ENCODE peak calls at places on chromosomes 2 and 18, in ten cellular contexts. One of them, this sample, is unnamed.

GRCh38 chr2:195500878-195501277 is 156.1 kb upstream of the SLC39A10 start:
- DNase-seq in dermis blood vessel endothelial cell: no peak
- DNase-seq in endothelial cell: no peak
- DNase-seq in Kasumi-1: no peak
- DNase-seq in chondrocyte: no peak
- DNase-seq in A549: no peak
- DNase-seq in H4: no peak
- DNase-seq in NCI-H1694 treated with DMSO at 0.1 percent for 48 hours: peak; percentile 10
- DNase-seq in activated CD4-positive, alpha-beta T cell treated with anti-CD3 and anti-CD28 coated beads, Interleukin-2, amount 10 ng/mL, durations not matched to agents 7 days and 5 days: no peak
- DNase-seq in GM12864: no peak
- DNase-seq in this sample: no peak

GRCh38 chr18:48441405-48441881 is 32.3 kb upstream of the ZBTB7C start:
- DNase-seq in H4: no peak
- DNase-seq in dermis blood vessel endothelial cell: peak; percentile 48
- DNase-seq in chondrocyte: no peak
- DNase-seq in Kasumi-1: no peak
- DNase-seq in GM12864: no peak
- DNase-seq in A549: no peak
- DNase-seq in endothelial cell: no peak
- DNase-seq in activated CD4-positive, alpha-beta T cell treated with anti-CD3 and anti-CD28 coated beads, Interleukin-2, amount 10 ng/mL, durations not matched to agents 7 days and 5 days: no peak
- DNase-seq in NCI-H1694 treated with DMSO at 0.1 percent for 48 hours: peak; percentile 3
- DNase-seq in this sample: peak; percentile 22

GRCh38 chr2:36672199-36672598 is 24.3 kb upstream of the VIT start:
- DNase-seq in activated CD4-positive, alpha-beta T cell treated with anti-CD3 and anti-CD28 coated beads, Interleukin-2, amount 10 ng/mL, durations not matched to agents 7 days and 5 days: no peak
- DNase-seq in NCI-H1694 treated with DMSO at 0.1 percent for 48 hours: no peak
- DNase-seq in GM12864: no peak
- DNase-seq in A549: peak; percentile 69
- DNase-seq in dermis blood vessel endothelial cell: peak; percentile 83
- DNase-seq in chondrocyte: no peak
- DNase-seq in H4: peak; percentile 4
- DNase-seq in endothelial cell: no peak
- DNase-seq in Kasumi-1: peak; percentile 44
- DNase-seq in this sample: no peak

GRCh38 chr18:44599409-44599808 is 81.3 kb upstream of the SETBP1 start:
- DNase-seq in chondrocyte: no peak
- DNase-seq in dermis blood vessel endothelial cell: no peak
- DNase-seq in H4: no peak
- DNase-seq in endothelial cell: no peak
- DNase-seq in activated CD4-positive, alpha-beta T cell treated with anti-CD3 and anti-CD28 coated beads, Interleukin-2, amount 10 ng/mL, durations not matched to agents 7 days and 5 days: no peak
- DNase-seq in GM12864: no peak
- DNase-seq in NCI-H1694 treated with DMSO at 0.1 percent for 48 hours: no peak
- DNase-seq in A549: no peak
- DNase-seq in Kasumi-1: no peak
- DNase-seq in this sample: no peak

GRCh38 chr2:119106301-119106897 is 52.2 kb downstream of the C1QL2 start:
- DNase-seq in endothelial cell: peak; percentile 77
- DNase-seq in activated CD4-positive, alpha-beta T cell treated with anti-CD3 and anti-CD28 coated beads, Interleukin-2, amount 10 ng/mL, durations not matched to agents 7 days and 5 days: peak; percentile 56
- DNase-seq in chondrocyte: no peak
- DNase-seq in H4: no peak
- DNase-seq in GM12864: no peak
- DNase-seq in NCI-H1694 treated with DMSO at 0.1 percent for 48 hours: no peak
- DNase-seq in A549: peak; percentile 19
- DNase-seq in dermis blood vessel endothelial cell: peak; percentile 54
- DNase-seq in Kasumi-1: peak; percentile 31
- DNase-seq in this sample: no peak

GRCh38 chr2:58432491-58433166 is 191.5 kb upstream of the FANCL start:
- DNase-seq in endothelial cell: no peak
- DNase-seq in Kasumi-1: no peak
- DNase-seq in H4: peak; percentile 14
- DNase-seq in dermis blood vessel endothelial cell: no peak
- DNase-seq in chondrocyte: no peak
- DNase-seq in A549: no peak
- DNase-seq in NCI-H1694 treated with DMSO at 0.1 percent for 48 hours: no peak
- DNase-seq in GM12864: no peak
- DNase-seq in activated CD4-positive, alpha-beta T cell treated with anti-CD3 and anti-CD28 coated beads, Interleukin-2, amount 10 ng/mL, durations not matched to agents 7 days and 5 days: no peak
- DNase-seq in this sample: no peak

GRCh38 chr2:241483305-241483704 is 25.1 kb downstream of the STK25 start:
- DNase-seq in endothelial cell: no peak
- DNase-seq in GM12864: no peak
- DNase-seq in A549: no peak
- DNase-seq in chondrocyte: no peak
- DNase-seq in dermis blood vessel endothelial cell: no peak
- DNase-seq in Kasumi-1: no peak
- DNase-seq in NCI-H1694 treated with DMSO at 0.1 percent for 48 hours: no peak
- DNase-seq in activated CD4-positive, alpha-beta T cell treated with anti-CD3 and anti-CD28 coated beads, Interleukin-2, amount 10 ng/mL, durations not matched to agents 7 days and 5 days: no peak
- DNase-seq in H4: no peak
- DNase-seq in this sample: no peak

GRCh38 chr2:45283764-45284620 is 274.7 kb upstream of the SIX2 start:
- DNase-seq in GM12864: no peak
- DNase-seq in activated CD4-positive, alpha-beta T cell treated with anti-CD3 and anti-CD28 coated beads, Interleukin-2, amount 10 ng/mL, durations not matched to agents 7 days and 5 days: no peak
- DNase-seq in dermis blood vessel endothelial cell: peak; percentile 41
- DNase-seq in H4: peak; percentile 80
- DNase-seq in A549: peak; percentile 54
- DNase-seq in endothelial cell: no peak
- DNase-seq in NCI-H1694 treated with DMSO at 0.1 percent for 48 hours: no peak
- DNase-seq in Kasumi-1: no peak
- DNase-seq in chondrocyte: no peak
- DNase-seq in this sample: no peak

GRCh38 chr18:74951165-74951760 is 257.7 kb downstream of the PTGR3 start:
- DNase-seq in endothelial cell: no peak
- DNase-seq in dermis blood vessel endothelial cell: peak; percentile 87
- DNase-seq in chondrocyte: no peak
- DNase-seq in Kasumi-1: no peak
- DNase-seq in activated CD4-positive, alpha-beta T cell treated with anti-CD3 and anti-CD28 coated beads, Interleukin-2, amount 10 ng/mL, durations not matched to agents 7 days and 5 days: no peak
- DNase-seq in A549: peak; percentile 69
- DNase-seq in GM12864: no peak
- DNase-seq in NCI-H1694 treated with DMSO at 0.1 percent for 48 hours: no peak
- DNase-seq in H4: peak; percentile 91
- DNase-seq in this sample: no peak

GRCh38 chr18:37484893-37485834 is 80.4 kb downstream of the CELF4 start:
- DNase-seq in dermis blood vessel endothelial cell: peak; percentile 40
- DNase-seq in A549: peak; percentile 47
- DNase-seq in chondrocyte: no peak
- DNase-seq in GM12864: no peak
- DNase-seq in H4: no peak
- DNase-seq in Kasumi-1: peak; percentile 2
- DNase-seq in endothelial cell: peak; percentile 73
- DNase-seq in NCI-H1694 treated with DMSO at 0.1 percent for 48 hours: no peak
- DNase-seq in activated CD4-positive, alpha-beta T cell treated with anti-CD3 and anti-CD28 coated beads, Interleukin-2, amount 10 ng/mL, durations not matched to agents 7 days and 5 days: no peak
- DNase-seq in this sample: no peak

GRCh38 chr2:163370169-163370886 is 365.5 kb downstream of the FIGN start:
- DNase-seq in activated CD4-positive, alpha-beta T cell treated with anti-CD3 and anti-CD28 coated beads, Interleukin-2, amount 10 ng/mL, durations not matched to agents 7 days and 5 days: no peak
- DNase-seq in Kasumi-1: no peak
- DNase-seq in chondrocyte: no peak
- DNase-seq in NCI-H1694 treated with DMSO at 0.1 percent for 48 hours: no peak
- DNase-seq in A549: no peak
- DNase-seq in H4: peak; percentile 6
- DNase-seq in GM12864: no peak
- DNase-seq in dermis blood vessel endothelial cell: no peak
- DNase-seq in endothelial cell: no peak
- DNase-seq in this sample: no peak

GRCh38 chr2:22020101-22020742 is 896.5 kb downstream of the TDRD15 start:
- DNase-seq in GM12864: no peak
- DNase-seq in endothelial cell: no peak
- DNase-seq in dermis blood vessel endothelial cell: no peak
- DNase-seq in Kasumi-1: no peak
- DNase-seq in activated CD4-positive, alpha-beta T cell treated with anti-CD3 and anti-CD28 coated beads, Interleukin-2, amount 10 ng/mL, durations not matched to agents 7 days and 5 days: no peak
- DNase-seq in NCI-H1694 treated with DMSO at 0.1 percent for 48 hours: peak; percentile 94
- DNase-seq in chondrocyte: no peak
- DNase-seq in H4: no peak
- DNase-seq in A549: no peak
- DNase-seq in this sample: peak; percentile 70

GRCh38 chr2:228613133-228613532 is 431.6 kb upstream of the SPHKAP start:
- DNase-seq in dermis blood vessel endothelial cell: no peak
- DNase-seq in activated CD4-positive, alpha-beta T cell treated with anti-CD3 and anti-CD28 coated beads, Interleukin-2, amount 10 ng/mL, durations not matched to agents 7 days and 5 days: no peak
- DNase-seq in endothelial cell: no peak
- DNase-seq in Kasumi-1: no peak
- DNase-seq in chondrocyte: no peak
- DNase-seq in H4: peak; percentile 32
- DNase-seq in GM12864: no peak
- DNase-seq in NCI-H1694 treated with DMSO at 0.1 percent for 48 hours: no peak
- DNase-seq in A549: peak; percentile 5
- DNase-seq in this sample: no peak

GRCh38 chr2:2101924-2102323 is 229.2 kb downstream of the MYT1L start:
- DNase-seq in NCI-H1694 treated with DMSO at 0.1 percent for 48 hours: no peak
- DNase-seq in dermis blood vessel endothelial cell: peak; percentile 7
- DNase-seq in H4: no peak
- DNase-seq in endothelial cell: no peak
- DNase-seq in activated CD4-positive, alpha-beta T cell treated with anti-CD3 and anti-CD28 coated beads, Interleukin-2, amount 10 ng/mL, durations not matched to agents 7 days and 5 days: no peak
- DNase-seq in GM12864: no peak
- DNase-seq in chondrocyte: no peak
- DNase-seq in A549: peak; percentile 25
- DNase-seq in Kasumi-1: peak; percentile 10
- DNase-seq in this sample: no peak

GRCh38 chr2:28747714-28748113 is 3.9 kb upstream of the PPP1CB start:
- DNase-seq in NCI-H1694 treated with DMSO at 0.1 percent for 48 hours: no peak
- DNase-seq in Kasumi-1: no peak
- DNase-seq in H4: no peak
- DNase-seq in A549: no peak
- DNase-seq in endothelial cell: no peak
- DNase-seq in activated CD4-positive, alpha-beta T cell treated with anti-CD3 and anti-CD28 coated beads, Interleukin-2, amount 10 ng/mL, durations not matched to agents 7 days and 5 days: no peak
- DNase-seq in chondrocyte: no peak
- DNase-seq in GM12864: no peak
- DNase-seq in dermis blood vessel endothelial cell: no peak
- DNase-seq in this sample: no peak

GRCh38 chr18:23842305-23842704 is 153.1 kb downstream of the LAMA3 start:
- DNase-seq in GM12864: no peak
- DNase-seq in dermis blood vessel endothelial cell: no peak
- DNase-seq in Kasumi-1: no peak
- DNase-seq in NCI-H1694 treated with DMSO at 0.1 percent for 48 hours: no peak
- DNase-seq in chondrocyte: no peak
- DNase-seq in endothelial cell: no peak
- DNase-seq in activated CD4-positive, alpha-beta T cell treated with anti-CD3 and anti-CD28 coated beads, Interleukin-2, amount 10 ng/mL, durations not matched to agents 7 days and 5 days: no peak
- DNase-seq in A549: no peak
- DNase-seq in H4: no peak
- DNase-seq in this sample: no peak

GRCh38 chr2:29114841-29115609 is at the start of gene CLIP4:
- DNase-seq in A549: peak; percentile 53
- DNase-seq in Kasumi-1: no peak
- DNase-seq in NCI-H1694 treated with DMSO at 0.1 percent for 48 hours: no peak
- DNase-seq in endothelial cell: no peak
- DNase-seq in GM12864: no peak
- DNase-seq in H4: no peak
- DNase-seq in chondrocyte: no peak
- DNase-seq in dermis blood vessel endothelial cell: peak; percentile 68
- DNase-seq in activated CD4-positive, alpha-beta T cell treated with anti-CD3 and anti-CD28 coated beads, Interleukin-2, amount 10 ng/mL, durations not matched to agents 7 days and 5 days: peak; percentile 53
- DNase-seq in this sample: no peak

GRCh38 chr18:72869786-72870185 is 2.0 kb upstream of the NETO1 start:
- DNase-seq in Kasumi-1: no peak
- DNase-seq in GM12864: no peak
- DNase-seq in activated CD4-positive, alpha-beta T cell treated with anti-CD3 and anti-CD28 coated beads, Interleukin-2, amount 10 ng/mL, durations not matched to agents 7 days and 5 days: no peak
- DNase-seq in H4: no peak
- DNase-seq in endothelial cell: peak; percentile 8
- DNase-seq in NCI-H1694 treated with DMSO at 0.1 percent for 48 hours: no peak
- DNase-seq in dermis blood vessel endothelial cell: no peak
- DNase-seq in A549: no peak
- DNase-seq in chondrocyte: no peak
- DNase-seq in this sample: no peak

GRCh38 chr18:47689386-47689785 is 241.1 kb downstream of the SMAD2 start:
- DNase-seq in dermis blood vessel endothelial cell: no peak
- DNase-seq in Kasumi-1: no peak
- DNase-seq in activated CD4-positive, alpha-beta T cell treated with anti-CD3 and anti-CD28 coated beads, Interleukin-2, amount 10 ng/mL, durations not matched to agents 7 days and 5 days: no peak
- DNase-seq in A549: no peak
- DNase-seq in GM12864: no peak
- DNase-seq in H4: no peak
- DNase-seq in chondrocyte: no peak
- DNase-seq in endothelial cell: no peak
- DNase-seq in NCI-H1694 treated with DMSO at 0.1 percent for 48 hours: no peak
- DNase-seq in this sample: no peak

GRCh38 chr2:233761040-233761769 is 1.1 kb downstream of the UGT1A1 start:
- DNase-seq in A549: no peak
- DNase-seq in endothelial cell: no peak
- DNase-seq in NCI-H1694 treated with DMSO at 0.1 percent for 48 hours: no peak
- DNase-seq in dermis blood vessel endothelial cell: no peak
- DNase-seq in GM12864: no peak
- DNase-seq in activated CD4-positive, alpha-beta T cell treated with anti-CD3 and anti-CD28 coated beads, Interleukin-2, amount 10 ng/mL, durations not matched to agents 7 days and 5 days: no peak
- DNase-seq in chondrocyte: no peak
- DNase-seq in H4: peak; percentile 36
- DNase-seq in Kasumi-1: no peak
- DNase-seq in this sample: no peak

GRCh38 chr18:49647496-49648168 is 85.8 kb downstream of the LIPG start:
- DNase-seq in A549: no peak
- DNase-seq in H4: no peak
- DNase-seq in dermis blood vessel endothelial cell: peak; percentile 48
- DNase-seq in chondrocyte: no peak
- DNase-seq in GM12864: no peak
- DNase-seq in NCI-H1694 treated with DMSO at 0.1 percent for 48 hours: peak; percentile 47
- DNase-seq in activated CD4-positive, alpha-beta T cell treated with anti-CD3 and anti-CD28 coated beads, Interleukin-2, amount 10 ng/mL, durations not matched to agents 7 days and 5 days: no peak
- DNase-seq in endothelial cell: no peak
- DNase-seq in Kasumi-1: no peak
- DNase-seq in this sample: peak; percentile 48

GRCh38 chr2:186159101-186159500 is 327.0 kb upstream of the ZC3H15 start:
- DNase-seq in endothelial cell: no peak
- DNase-seq in GM12864: no peak
- DNase-seq in H4: no peak
- DNase-seq in NCI-H1694 treated with DMSO at 0.1 percent for 48 hours: no peak
- DNase-seq in chondrocyte: no peak
- DNase-seq in dermis blood vessel endothelial cell: no peak
- DNase-seq in A549: no peak
- DNase-seq in activated CD4-positive, alpha-beta T cell treated with anti-CD3 and anti-CD28 coated beads, Interleukin-2, amount 10 ng/mL, durations not matched to agents 7 days and 5 days: no peak
- DNase-seq in Kasumi-1: no peak
- DNase-seq in this sample: no peak

GRCh38 chr2:230600881-230601280 is 111.8 kb upstream of the CAB39 start:
- DNase-seq in GM12864: no peak
- DNase-seq in endothelial cell: no peak
- DNase-seq in chondrocyte: no peak
- DNase-seq in dermis blood vessel endothelial cell: no peak
- DNase-seq in A549: no peak
- DNase-seq in H4: no peak
- DNase-seq in Kasumi-1: no peak
- DNase-seq in NCI-H1694 treated with DMSO at 0.1 percent for 48 hours: no peak
- DNase-seq in activated CD4-positive, alpha-beta T cell treated with anti-CD3 and anti-CD28 coated beads, Interleukin-2, amount 10 ng/mL, durations not matched to agents 7 days and 5 days: no peak
- DNase-seq in this sample: no peak

This sample was measured in DMS 273 treated with DMSO at 0.1 percent for 48 hours.